ENCODE peak calls at places on chromosomes 5 and 9, in nine cellular contexts. L is stomach, O is heart left ventricle, Q is HepG2, Z is ovary, F is adrenal gland, C is A549, W is esophagus squamous epithelium, X is Peyer's patch. E is an unnamed sample.

GRCh38 chr9:110592075-110592830 is 12.7 kb upstream of the SVEP1 start:
- DNase-seq in Q (no peak), O (no peak), Z (no peak), F (no peak), W (no peak), C (no peak), X (no peak), L (no peak), E (no peak)

GRCh38 chr9:128049788-128050187 is 17.3 kb downstream of the NAIF1 start:
- DNase-seq in W (no peak), C (no peak), Q (no peak), X (no peak), L (no peak), F (no peak), O (no peak), Z (no peak), E (no peak)

GRCh38 chr5:127863610-127864395 is 160.6 kb downstream of the CCDC192 start:
- DNase-seq in X (no peak), F (no peak), C (no peak), Q (no peak), O (no peak), Z (no peak), L (no peak), W (no peak), E (no peak)

GRCh38 chr5:54743997-54744788 is 226.6 kb downstream of the SNX18 start:
- DNase-seq in W (peak), O (no peak), Q (peak), L (peak), C (no peak), F (peak), X (no peak), Z (no peak), E (peak)

GRCh38 chr5:113384787-113385186 is 50.0 kb downstream of the TSSK1B start:
- DNase-seq in W (no peak), F (no peak), Z (no peak), C (no peak), X (no peak), O (no peak), L (no peak), Q (no peak), E (no peak)

GRCh38 chr5:29587806-29588205 is 1605.7 kb upstream of the CDH6 start:
- DNase-seq in X (no peak), Z (no peak), L (no peak), C (no peak), W (no peak), F (no peak), Q (no peak), O (no peak), E (no peak)

GRCh38 chr9:111613436-111614040 is 14.1 kb upstream of the PTGR1 start:
- DNase-seq in Z (no peak), O (no peak), C (no peak), F (no peak), X (no peak), Q (peak), L (no peak), W (no peak), E (no peak)

GRCh38 chr5:52443187-52443586 is 344.5 kb upstream of the ITGA1 start:
- DNase-seq in L (no peak), C (no peak), Q (no peak), X (no peak), F (no peak), Z (no peak), W (no peak), O (no peak), E (no peak)

GRCh38 chr9:82548030-82548429 is 514.9 kb downstream of the RASEF start:
- DNase-seq in W (no peak), C (no peak), L (no peak), Q (no peak), X (no peak), Z (no peak), O (no peak), F (no peak), E (no peak)

GRCh38 chr5:98510111-98510510 is 263.4 kb upstream of the RGMB start:
- DNase-seq in Q (peak), W (no peak), O (no peak), C (no peak), Z (no peak), F (no peak), X (no peak), L (peak), E (no peak)

GRCh38 chr5:37198066-37198465 is 51.1 kb downstream of the CPLANE1 start:
- DNase-seq in Z (no peak), X (no peak), W (no peak), Q (no peak), C (no peak), O (no peak), L (no peak), F (no peak), E (no peak)

GRCh38 chr9:23542927-23543326 is 283.1 kb downstream of the ELAVL2 start:
- DNase-seq in O (no peak), X (no peak), Z (no peak), W (no peak), C (no peak), Q (no peak), F (no peak), L (no peak), E (no peak)

GRCh38 chr5:76303917-76304316 is 99.2 kb upstream of the IQGAP2 start:
- DNase-seq in W (no peak), Z (no peak), X (peak), O (no peak), C (no peak), F (no peak), L (peak), Q (no peak), E (no peak)

GRCh38 chr5:111530298-111530740 is 18.0 kb upstream of the STARD4 start:
- DNase-seq in Z (no peak), F (peak), Q (peak), O (peak), X (peak), W (peak), L (peak), C (peak), E (no peak)

GRCh38 chr5:67355135-67355729 is 158.6 kb upstream of the CD180 start:
- DNase-seq in X (no peak), L (no peak), F (no peak), C (no peak), Z (no peak), W (no peak), Q (no peak), O (no peak), E (no peak)

GRCh38 chr9:96686638-96687335 is 31.7 kb upstream of the PRXL2C start:
- DNase-seq in X (peak), W (peak), Q (no peak), Z (peak), O (peak), F (peak), L (peak), C (peak), E (peak)

GRCh38 chr9:125843646-125844045 is 96.5 kb downstream of the PBX3 start:
- DNase-seq in O (no peak), X (no peak), Z (peak), Q (no peak), C (no peak), F (peak), W (no peak), L (no peak), E (no peak)

GRCh38 chr5:65050826-65051498 is 282.2 kb downstream of the CWC27 start:
- DNase-seq in W (no peak), C (no peak), X (no peak), Z (no peak), L (no peak), F (no peak), Q (no peak), O (no peak), E (no peak)

GRCh38 chr9:31597977-31598376 is 786.5 kb upstream of the ACO1 start:
- DNase-seq in Z (no peak), C (no peak), Q (peak), L (no peak), W (no peak), O (no peak), F (no peak), X (no peak), E (no peak)

GRCh38 chr5:131148835-131149234 is 16.2 kb downstream of the HINT1 start:
- DNase-seq in Z (no peak), X (no peak), F (no peak), W (no peak), O (no peak), L (no peak), C (no peak), Q (no peak), E (no peak)

GRCh38 chr5:113294341-113295110 is 140.3 kb downstream of the TSSK1B start:
- DNase-seq in O (peak), W (peak), F (peak), X (peak), Z (peak), Q (no peak), L (peak), C (peak), E (peak)

GRCh38 chr5:36607114-36607561 is 732 bp downstream of the SLC1A3 start:
- DNase-seq in W (no peak), C (no peak), X (no peak), Z (no peak), Q (no peak), L (no peak), O (peak), F (peak), E (peak)

GRCh38 chr9:114953917-114954316 is 23.5 kb upstream of the TNFSF8 start:
- DNase-seq in Z (no peak), C (no peak), F (peak), O (no peak), W (no peak), Q (no peak), X (no peak), L (no peak), E (peak)

GRCh38 chr9:969693-970309 is 6.7 kb upstream of the DMRT3 start:
- DNase-seq in X (no peak), Z (no peak), F (no peak), W (no peak), O (no peak), L (no peak), C (no peak), Q (no peak), E (peak)

GRCh38 chr5:74684900-74685851 is at the start of gene HEXB:
- DNase-seq in Z (peak), Q (peak), L (peak), F (peak), X (peak), O (peak), W (peak), C (peak), E (peak)

GRCh38 chr5:17305964-17306725 is 88.7 kb downstream of the BASP1 start:
- DNase-seq in X (no peak), Z (no peak), F (peak), Q (peak), O (peak), W (no peak), C (peak), L (peak), E (peak)

GRCh38 chr9:72958485-72959266 is 5.8 kb upstream of the ALDH1A1 start:
- DNase-seq in O (no peak), L (no peak), C (no peak), F (no peak), Z (no peak), W (no peak), Q (no peak), X (no peak), E (no peak)

GRCh38 chr9:13151489-13151888 is 128.0 kb downstream of the MPDZ start:
- DNase-seq in F (no peak), L (no peak), Q (no peak), Z (no peak), X (no peak), C (no peak), W (no peak), O (no peak), E (no peak)

GRCh38 chr9:113934826-113935676 is 58.9 kb downstream of the ZNF618 start:
- DNase-seq in Q (no peak), C (no peak), X (no peak), L (peak), Z (no peak), O (no peak), F (no peak), W (no peak), E (peak)

GRCh38 chr5:178872302-178872701 is 12.5 kb downstream of the ZNF354B start:
- DNase-seq in F (no peak), L (no peak), O (no peak), Z (no peak), W (no peak), X (no peak), Q (no peak), C (no peak), E (no peak)

GRCh38 chr5:173614591-173614990 is 1.9 kb downstream of the BOD1 start:
- DNase-seq in C (no peak), Z (no peak), L (no peak), W (no peak), X (no peak), O (no peak), Q (no peak), F (no peak), E (no peak)

GRCh38 chr5:67493676-67494075 is 297.1 kb upstream of the CD180 start:
- DNase-seq in C (no peak), Z (no peak), L (peak), O (peak), X (peak), F (peak), Q (peak), W (no peak), E (no peak)

DNA sequence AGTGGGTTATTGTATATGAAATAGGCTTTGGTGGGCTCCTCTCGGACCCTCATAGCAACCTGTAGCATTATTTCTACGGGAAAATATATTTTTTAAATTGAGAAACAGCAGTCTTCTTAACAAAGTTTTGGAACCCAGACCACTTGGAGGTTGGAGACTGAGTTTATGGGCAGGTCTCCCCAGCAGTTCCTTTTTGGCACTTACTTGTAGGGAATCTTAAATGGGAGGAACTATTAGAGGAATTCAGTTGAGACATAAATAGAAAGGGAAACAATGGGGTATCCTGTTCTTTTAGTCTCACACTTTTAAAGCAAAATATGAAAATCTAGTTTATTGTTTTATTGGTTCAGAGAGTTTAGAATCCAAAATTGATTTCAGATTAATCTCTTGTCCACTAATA is 111.5 kb downstream of the TRIO start:
- DNase-seq in X (no peak), F (no peak), Q (no peak), Z (no peak), O (no peak), L (no peak), C (no peak), W (no peak), E (no peak)
- H3K27ac ChIP-seq in X (no peak), F (no peak), Q (no peak), Z (no peak), O (peak), L (no peak), C (no peak), W (no peak), E (peak)

DNA sequence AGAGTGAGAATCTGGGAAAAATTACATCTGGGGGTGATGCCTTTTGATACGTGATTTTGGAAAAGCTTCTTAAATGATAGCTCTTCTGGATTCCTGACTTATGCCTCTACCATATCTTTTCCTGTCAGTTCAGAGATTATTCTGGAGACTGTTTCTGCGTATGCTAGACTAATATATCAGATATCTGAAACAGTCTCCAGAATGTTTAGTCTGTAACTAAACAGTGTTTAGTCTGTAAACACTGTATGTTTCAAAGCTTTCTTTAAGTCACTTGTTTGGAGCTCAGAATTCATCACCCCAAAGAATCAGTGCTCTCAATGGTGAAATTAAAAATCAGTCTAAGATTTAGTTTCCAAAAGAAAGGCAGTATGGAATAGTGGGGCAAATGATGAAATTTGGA is 19.7 kb downstream of the C9orf85 start:
- DNase-seq in W (no peak), Q (no peak), Z (no peak), L (no peak), O (no peak), C (no peak), X (no peak), F (no peak), E (no peak)
- H3K4me3 ChIP-seq in W (no peak), Q (no peak), Z (no peak), L (no peak), O (no peak), C (no peak), X (no peak), F (no peak), E (no peak)

DNA sequence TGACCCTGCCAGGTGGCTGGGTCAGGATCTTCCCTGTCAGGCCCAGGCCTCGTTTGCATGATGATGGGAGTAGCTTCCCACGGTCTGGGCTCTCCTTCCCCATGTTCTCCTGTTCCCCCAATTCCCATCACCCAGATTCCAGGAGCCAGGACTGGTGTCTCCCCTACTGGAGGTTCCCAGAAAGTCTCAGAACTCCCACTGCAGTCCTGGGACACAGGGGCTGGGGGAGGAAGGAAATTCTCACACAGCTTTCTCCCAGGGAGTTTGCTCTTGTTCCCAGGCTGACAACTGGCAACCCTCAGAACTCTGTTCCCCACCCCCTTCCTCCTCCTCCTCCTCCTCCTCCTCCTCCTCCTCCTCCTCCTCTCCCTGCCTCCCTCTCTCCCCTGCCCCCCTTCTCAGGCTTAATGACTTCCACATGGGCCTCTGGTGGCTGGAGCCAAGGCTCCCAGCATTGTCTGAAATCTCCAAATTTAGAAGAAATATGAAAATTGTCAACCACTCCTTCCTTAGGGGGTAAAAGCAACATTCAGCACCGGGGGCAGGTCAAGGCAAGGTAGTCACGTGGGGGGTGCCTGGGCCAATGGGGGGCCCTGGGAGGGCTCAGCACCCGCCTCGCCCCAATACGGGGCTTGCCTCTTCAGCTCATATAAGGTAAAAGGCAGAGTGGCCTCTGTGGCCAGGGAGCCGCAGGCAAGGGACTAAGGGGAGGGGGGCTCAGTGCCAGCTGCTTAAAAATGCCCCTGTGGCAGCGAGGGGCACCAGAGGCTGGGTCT is 27.3 kb upstream of the IL17B start:
- DNase-seq in L (no peak), Z (peak), Q (no peak), W (no peak), O (peak), X (no peak), C (no peak), F (no peak), E (peak)
- TF ChIP-seq POLR2A in L (no peak), Z (peak), Q (no peak), W (no peak), O (peak), X (peak), C (no peak), F (peak), E (no peak)

GRCh38 chr9:18622186-18622836 is 148.4 kb downstream of the ADAMTSL1 start:
- DNase-seq in O (no peak), X (no peak), Z (no peak), C (no peak), L (no peak), F (no peak), Q (peak), W (no peak), E (no peak)
- H3K27ac ChIP-seq in O (no peak), X (no peak), Z (no peak), C (no peak), L (no peak), F (no peak), Q (no peak), W (no peak), E (no peak)

GRCh38 chr9:130934246-130934645 is 4.8 kb downstream of the FIBCD1 start:
- DNase-seq in W (no peak), Z (no peak), F (no peak), Q (no peak), C (no peak), L (no peak), X (no peak), O (no peak), E (no peak)

GRCh38 chr9:130933114-130934046 is 5.7 kb downstream of the FIBCD1 start:
- DNase-seq in X (no peak), Q (no peak), O (peak), F (peak), C (no peak), L (no peak), W (no peak), Z (no peak), E (no peak)

GRCh38 chr9:130931508-130932150 is 7.4 kb downstream of the FIBCD1 start:
- DNase-seq in L (no peak), W (no peak), F (peak), O (no peak), X (no peak), Q (no peak), Z (no peak), C (no peak), E (no peak)

GRCh38 chr9:130930804-130931349 is 8.2 kb downstream of the FIBCD1 start:
- DNase-seq in Q (no peak), X (no peak), O (no peak), W (no peak), L (no peak), C (no peak), F (no peak), Z (no peak), E (no peak)

GRCh38 chr9:130932220-130933069 is 6.6 kb downstream of the FIBCD1 start:
- DNase-seq in Z (no peak), Q (no peak), X (no peak), W (no peak), L (no peak), O (peak), C (no peak), F (peak), E (peak)
- H3K4me3 ChIP-seq in Z (no peak), Q (no peak), X (no peak), W (no peak), L (no peak), O (peak), C (no peak), F (no peak), E (no peak)

GRCh38 chr5:81068063-81068462 is 107.9 kb downstream of the RASGRF2 start:
- DNase-seq in Z (no peak), L (no peak), X (no peak), F (no peak), W (no peak), C (no peak), Q (no peak), O (no peak), E (no peak)
- TF ChIP-seq POLR2A in Z (no peak), L (no peak), X (no peak), F (no peak), W (no peak), C (no peak), Q (no peak), O (no peak), E (no peak)

DNA sequence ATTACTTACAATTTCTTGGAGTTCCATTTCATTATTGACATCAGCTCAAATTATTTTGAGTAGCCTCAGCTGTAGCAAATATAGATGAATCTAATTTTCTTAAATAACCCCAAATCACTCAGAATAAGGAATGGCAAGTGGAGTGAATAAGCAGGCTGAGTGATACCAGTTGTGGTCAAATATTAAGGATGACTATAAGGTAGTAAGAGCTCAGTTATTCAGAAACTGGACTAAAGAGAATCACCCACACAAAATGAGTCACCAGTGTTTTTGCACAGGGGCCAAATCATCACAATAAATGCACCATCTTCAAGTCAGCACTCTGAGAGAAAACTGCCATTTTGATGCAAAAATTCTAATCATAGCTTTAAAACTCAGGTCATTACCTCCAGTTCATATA is 128.9 kb upstream of the TARS1 start:
- DNase-seq in Q (no peak), O (no peak), W (no peak), C (no peak), L (no peak), Z (no peak), X (no peak), F (no peak), E (no peak)
- H3K27ac ChIP-seq in Q (no peak), O (no peak), W (no peak), C (peak), L (no peak), Z (no peak), X (no peak), F (no peak), E (no peak)

E was measured in upper lobe of left lung.